ENCODE peak calls at places on chromosomes 1 and 21, in seven cellular contexts. N, K, J, V, E, X and T are unnamed samples.
A peak's percentile ranks its signal among the peaks of the same experiment; 100 is the strongest.

GRCh38 chr1:112522621-112523020 is 13.9 kb downstream of the WNT2B start:
- DNase-seq in N (no peak), J (no peak), E (no peak), V (no peak), X (no peak), K (no peak), T (no peak)

GRCh38 chr1:12518956-12519707 is 98.9 kb downstream of the DHRS3 start:
- DNase-seq in N (no peak), E (no peak), J (no peak), V (no peak), X (no peak), K (no peak), T (no peak)

GRCh38 chr1:156913809-156914387 is 6.5 kb upstream of the LRRC71 start:
- DNase-seq in V (no peak), K (no peak), X (no peak), E (no peak), N (no peak), J (no peak), T (no peak)

GRCh38 chr1:169487561-169487960 is 1.8 kb upstream of the SLC19A2 start:
- DNase-seq in E (no peak), V (no peak), J (no peak), N (no peak), K (no peak), X (no peak), T (no peak)

GRCh38 chr21:45154511-45155508 is 80.4 kb downstream of the ADARB1 start:
- DNase-seq in K (peak; percentile 29), X (no peak), V (peak; percentile 87), N (no peak), J (no peak), E (no peak), T (no peak)

GRCh38 chr1:20660363-20661234 is 570 bp downstream of the DDOST start:
- DNase-seq in J (no peak), K (no peak), N (no peak), V (no peak), X (no peak), E (no peak), T (no peak)

GRCh38 chr1:50279622-50280320 is 143.5 kb downstream of the DMRTA2 start:
- DNase-seq in X (peak; percentile 8), K (no peak), N (no peak), V (no peak), J (peak; percentile 34), E (no peak), T (no peak)

GRCh38 chr1:152577168-152577567 is 3.1 kb downstream of the LCE3D start:
- DNase-seq in V (no peak), N (no peak), X (no peak), E (peak; percentile 19), J (no peak), K (no peak), T (no peak)

GRCh38 chr21:27713159-27714109 is 746.5 kb upstream of the ADAMTS5 start:
- DNase-seq in E (no peak), V (no peak), J (no peak), K (no peak), N (no peak), X (no peak), T (no peak)

GRCh38 chr1:116825400-116825734 is 71.1 kb downstream of the CD2 start:
- DNase-seq in N (no peak), J (peak; percentile 81), V (peak; percentile 53), E (no peak), K (no peak), X (no peak), T (no peak)

GRCh38 chr1:16158025-16158424 is 2.2 kb upstream of the EPHA2 start:
- DNase-seq in K (no peak), V (no peak), E (no peak), J (no peak), N (no peak), X (no peak), T (no peak)

GRCh38 chr1:84957956-84958355 is 39.0 kb downstream of the MCOLN2 start:
- DNase-seq in J (no peak), K (no peak), N (no peak), X (no peak), V (no peak), E (no peak), T (no peak)

GRCh38 chr1:169113613-169114119 is 7.2 kb downstream of the ATP1B1 start:
- DNase-seq in K (peak; percentile 29), E (no peak), N (no peak), X (peak; percentile 72), V (no peak), J (no peak), T (no peak)

GRCh38 chr1:225044258-225044657 is 114.8 kb downstream of the DNAH14 start:
- DNase-seq in E (no peak), J (no peak), V (no peak), K (no peak), X (peak; percentile 1), N (no peak), T (no peak)

DNA sequence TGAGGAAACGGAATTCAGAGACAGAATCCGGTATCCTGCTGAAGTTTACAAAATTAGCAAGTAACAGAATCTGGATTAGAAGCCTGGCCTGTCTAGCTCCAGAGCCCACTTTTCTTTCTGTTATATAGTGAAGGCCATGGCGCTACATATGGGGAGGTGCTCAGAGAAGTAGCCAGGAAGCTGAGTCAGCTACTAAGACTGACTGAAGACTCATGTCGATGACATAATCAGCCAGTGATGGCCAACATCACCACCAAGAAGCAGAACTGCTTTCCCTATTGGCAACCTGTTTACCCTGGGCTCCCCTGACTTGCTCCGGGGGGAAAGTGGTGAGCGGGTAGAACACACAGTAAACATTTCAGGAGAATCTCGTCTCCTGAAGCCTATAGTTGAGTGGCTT is 18.8 kb downstream of the LRRC52 start:
- DNase-seq in X (no peak), J (no peak), E (no peak), V (no peak), K (no peak), N (no peak), T (no peak)
- TF ChIP-seq TAF1 in X (no peak), J (no peak), E (no peak), V (no peak), K (no peak), N (no peak), T (no peak)

DNA sequence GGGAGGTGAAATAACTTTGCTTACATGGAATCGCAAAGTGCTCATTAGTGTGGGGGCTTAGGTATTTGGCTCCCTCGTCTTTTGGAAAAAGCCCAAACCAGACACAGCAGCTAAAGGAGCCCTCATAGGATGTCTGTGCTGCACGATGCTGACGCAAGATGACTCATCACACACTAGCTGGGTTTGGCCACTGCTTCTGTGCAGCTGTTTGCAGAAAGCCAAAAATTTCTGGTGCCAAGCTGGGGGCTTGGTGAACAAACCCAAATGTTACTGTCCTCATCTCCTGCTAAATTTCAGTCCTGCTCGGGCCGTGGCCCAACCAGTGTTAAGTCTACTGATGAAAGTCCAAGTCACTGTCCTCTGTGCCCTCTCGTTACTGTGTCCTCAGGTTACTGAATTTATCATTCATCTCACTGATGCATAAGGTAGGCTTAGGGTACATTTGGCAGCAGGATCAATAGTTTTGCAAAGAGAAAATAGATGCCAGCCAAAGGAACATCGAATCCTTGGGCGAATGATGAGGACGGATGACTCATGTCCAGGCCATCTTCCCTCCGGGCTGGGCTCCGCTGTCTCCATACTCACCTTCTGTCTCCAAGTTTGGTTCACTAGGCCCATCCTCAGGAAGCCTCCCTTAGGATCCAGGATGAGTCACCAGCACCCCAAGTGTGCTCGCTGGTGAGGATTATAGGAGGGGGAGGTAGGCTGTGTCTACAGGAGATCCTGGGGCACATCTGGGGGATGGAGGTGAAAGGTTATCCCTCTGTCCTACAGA is 177.7 kb downstream of the ADSS2 start:
- DNase-seq in N (no peak), K (no peak), J (peak; percentile 52), E (no peak), V (no peak), X (no peak), T (no peak)
- TF ChIP-seq POLR2AphosphoS5 in N (no peak), K (no peak), J (no peak), E (no peak), V (peak; percentile 63), X (no peak), T (no peak)

GRCh38 chr21:41156128-41156527 is 11.8 kb upstream of the BACE2 start:
- DNase-seq in K (no peak), N (no peak), V (no peak), E (no peak), X (no peak), J (no peak), T (no peak)

GRCh38 chr21:41162111-41162510 is 5.8 kb upstream of the BACE2 start:
- DNase-seq in V (no peak), E (no peak), N (no peak), J (no peak), X (no peak), K (no peak), T (no peak)

GRCh38 chr21:41163086-41163485 is 4.9 kb upstream of the BACE2 start:
- DNase-seq in N (no peak), E (no peak), X (no peak), J (no peak), V (no peak), K (no peak), T (no peak)

GRCh38 chr21:41161428-41161827 is 6.5 kb upstream of the BACE2 start:
- DNase-seq in K (no peak), J (no peak), V (no peak), X (no peak), N (no peak), E (no peak), T (no peak)

GRCh38 chr21:41160036-41160435 is 7.9 kb upstream of the BACE2 start:
- DNase-seq in N (no peak), E (no peak), V (no peak), K (no peak), X (no peak), J (no peak), T (no peak)
- TF ChIP-seq TAF1 in N (no peak), E (no peak), V (no peak), K (no peak), X (no peak), J (no peak), T (no peak)

GRCh38 chr1:164470996-164471395 is 88.0 kb upstream of the PBX1 start:
- DNase-seq in X (no peak), N (no peak), K (no peak), J (no peak), E (no peak), V (no peak), T (no peak)

GRCh38 chr1:164473544-164473943 is 85.4 kb upstream of the PBX1 start:
- DNase-seq in E (no peak), N (no peak), X (no peak), J (no peak), K (no peak), V (no peak), T (no peak)

GRCh38 chr1:164475834-164476233 is 83.2 kb upstream of the PBX1 start:
- DNase-seq in J (no peak), E (no peak), K (no peak), N (no peak), V (no peak), X (no peak), T (no peak)

GRCh38 chr1:164477336-164477735 is 81.6 kb upstream of the PBX1 start:
- DNase-seq in J (no peak), N (no peak), V (no peak), E (no peak), X (no peak), K (no peak), T (no peak)

DNA sequence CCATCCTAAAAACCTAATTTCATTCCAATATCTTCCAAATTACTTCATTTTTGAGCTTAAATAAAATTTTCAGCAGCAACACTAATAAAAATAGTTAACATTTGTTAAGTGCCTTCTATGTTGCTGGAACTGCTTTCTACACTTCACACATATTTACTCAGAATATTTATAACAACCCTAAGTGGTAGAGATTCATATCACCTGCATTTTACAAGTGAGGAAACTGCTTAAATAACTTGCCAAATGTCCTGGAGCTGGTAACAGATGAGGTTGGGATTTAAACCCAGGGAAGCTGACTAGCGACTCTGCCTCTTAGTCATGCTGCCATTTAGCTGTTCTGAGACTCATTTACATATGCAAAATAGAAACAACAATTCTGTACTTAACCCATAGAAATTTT is 86.1 kb upstream of the PBX1 start:
- DNase-seq in X (no peak), K (no peak), E (no peak), V (no peak), J (no peak), N (no peak), T (no peak)
- TF ChIP-seq POLR2AphosphoS5 in X (no peak), K (no peak), E (no peak), V (no peak), J (no peak), N (no peak), T (no peak)